ENCODE peak calls at places on chromosomes 1 and 21, in seven cellular contexts. One of them, this sample, is unnamed.

GRCh38 chr1:243850368-243851128 is 505 bp upstream of the AKT3 start:
- DNase-seq in fibroblast of the conjunctiva: no peak
- DNase-seq in EL: peak; percentile 88
- DNase-seq in mammary epithelial cell: peak; percentile 79
- DNase-seq in SW480: peak; percentile 90
- DNase-seq in cardiac fibroblast: peak; percentile 86
- DNase-seq in D341Med: peak; percentile 92
- DNase-seq in this sample: peak; percentile 79

GRCh38 chr1:224804220-224804619 is 125.3 kb upstream of the DNAH14 start:
- DNase-seq in D341Med: no peak
- DNase-seq in SW480: no peak
- DNase-seq in cardiac fibroblast: no peak
- DNase-seq in mammary epithelial cell: no peak
- DNase-seq in fibroblast of the conjunctiva: no peak
- DNase-seq in EL: no peak
- DNase-seq in this sample: no peak

GRCh38 chr1:7752512-7753417 is 18.3 kb upstream of the VAMP3 start:
- DNase-seq in D341Med: peak; percentile 54
- DNase-seq in mammary epithelial cell: peak; percentile 51
- DNase-seq in SW480: peak; percentile 46
- DNase-seq in cardiac fibroblast: peak; percentile 79
- DNase-seq in EL: peak; percentile 67
- DNase-seq in fibroblast of the conjunctiva: peak; percentile 56
- DNase-seq in this sample: peak; percentile 39

GRCh38 chr1:31795096-31795675 is 20.6 kb downstream of the SPOCD1 start:
- DNase-seq in fibroblast of the conjunctiva: no peak
- DNase-seq in EL: no peak
- DNase-seq in D341Med: no peak
- DNase-seq in cardiac fibroblast: no peak
- DNase-seq in SW480: no peak
- DNase-seq in mammary epithelial cell: no peak
- DNase-seq in this sample: no peak

GRCh38 chr1:52463891-52464290 is 59.5 kb downstream of the PRPF38A start:
- DNase-seq in cardiac fibroblast: no peak
- DNase-seq in EL: no peak
- DNase-seq in SW480: no peak
- DNase-seq in D341Med: no peak
- DNase-seq in mammary epithelial cell: no peak
- DNase-seq in fibroblast of the conjunctiva: no peak
- DNase-seq in this sample: no peak

GRCh38 chr1:168065511-168065910 is 71.2 kb downstream of the GPR161 start:
- DNase-seq in EL: no peak
- DNase-seq in cardiac fibroblast: no peak
- DNase-seq in D341Med: no peak
- DNase-seq in SW480: no peak
- DNase-seq in mammary epithelial cell: no peak
- DNase-seq in fibroblast of the conjunctiva: no peak
- DNase-seq in this sample: no peak

GRCh38 chr1:57468661-57469523 is 45.0 kb upstream of the DAB1 start:
- DNase-seq in mammary epithelial cell: no peak
- DNase-seq in EL: peak; percentile 13
- DNase-seq in D341Med: no peak
- DNase-seq in fibroblast of the conjunctiva: peak; percentile 20
- DNase-seq in cardiac fibroblast: peak; percentile 33
- DNase-seq in SW480: no peak
- DNase-seq in this sample: no peak

GRCh38 chr1:23118957-23119792 is 49.5 kb downstream of the LUZP1 start:
- DNase-seq in D341Med: no peak
- DNase-seq in fibroblast of the conjunctiva: no peak
- DNase-seq in mammary epithelial cell: no peak
- DNase-seq in EL: no peak
- DNase-seq in cardiac fibroblast: peak; percentile 35
- DNase-seq in SW480: no peak
- DNase-seq in this sample: peak; percentile 81

GRCh38 chr21:33299181-33299752 is 25.5 kb upstream of the IFNAR1 start:
- DNase-seq in mammary epithelial cell: peak; percentile 52
- DNase-seq in D341Med: no peak
- DNase-seq in fibroblast of the conjunctiva: no peak
- DNase-seq in cardiac fibroblast: peak; percentile 24
- DNase-seq in SW480: no peak
- DNase-seq in EL: no peak
- DNase-seq in this sample: no peak

GRCh38 chr1:170734412-170735175 is 70.7 kb downstream of the PRRX1 start:
- DNase-seq in D341Med: no peak
- DNase-seq in SW480: no peak
- DNase-seq in cardiac fibroblast: peak; percentile 44
- DNase-seq in EL: peak; percentile 63
- DNase-seq in fibroblast of the conjunctiva: peak; percentile 14
- DNase-seq in mammary epithelial cell: no peak
- DNase-seq in this sample: no peak

GRCh38 chr1:151820940-151821339 is 10.7 kb downstream of the RORC start:
- DNase-seq in fibroblast of the conjunctiva: no peak
- DNase-seq in D341Med: no peak
- DNase-seq in mammary epithelial cell: no peak
- DNase-seq in SW480: no peak
- DNase-seq in cardiac fibroblast: no peak
- DNase-seq in EL: no peak
- DNase-seq in this sample: no peak

GRCh38 chr1:226195144-226195543 is 8.6 kb upstream of the ACBD3 start:
- DNase-seq in D341Med: no peak
- DNase-seq in cardiac fibroblast: no peak
- DNase-seq in EL: peak; percentile 26
- DNase-seq in SW480: no peak
- DNase-seq in fibroblast of the conjunctiva: no peak
- DNase-seq in mammary epithelial cell: no peak
- DNase-seq in this sample: no peak

GRCh38 chr21:34570315-34570714 is 44.6 kb downstream of the RCAN1 start:
- DNase-seq in SW480: no peak
- DNase-seq in fibroblast of the conjunctiva: no peak
- DNase-seq in EL: no peak
- DNase-seq in mammary epithelial cell: no peak
- DNase-seq in cardiac fibroblast: no peak
- DNase-seq in D341Med: no peak
- DNase-seq in this sample: no peak

This sample was measured in CD4-positive, CD25-positive, alpha-beta regulatory T cell.